ENCODE peak calls at places on chromosomes 12 and 14, in ten cellular contexts. K is mucosa of descending colon, U is HCT116, L is AG20443, J is GM12891, F is fibroblast of lung, S is glutamatergic neuron, H is fibroblast of the aortic adventitia, A is WTC11, P is T follicular helper cell. V is an unnamed sample.

GRCh38 chr14:70077005-70077404 is 111.7 kb downstream of the SLC8A3 start:
- DNase-seq in K (no peak), U (no peak), L (no peak), J (no peak), F (no peak), S (no peak), H (no peak), A (no peak), P (no peak), V (no peak)

GRCh38 chr14:96037891-96038557 is 1.1 kb upstream of the C14orf132 start:
- DNase-seq in K (no peak), U (peak), L (peak), J (no peak), F (peak), S (peak), H (peak), A (no peak), P (no peak), V (peak)

GRCh38 chr12:111024205-111024794 is 103.9 kb upstream of the MYL2 start:
- DNase-seq in K (peak), U (peak), L (peak), J (peak), F (peak), S (peak), H (peak), A (peak), P (peak), V (peak)

GRCh38 chr12:131177599-131177998 is 223.9 kb downstream of the ADGRD1 start:
- DNase-seq in K (no peak), U (no peak), L (no peak), J (no peak), F (no peak), S (no peak), H (no peak), A (no peak), P (no peak), V (no peak)

GRCh38 chr12:42462486-42462885 is 127.1 kb downstream of the PRICKLE1 start:
- DNase-seq in K (no peak), U (no peak), L (no peak), J (no peak), F (no peak), S (no peak), H (no peak), A (no peak), P (no peak), V (no peak)

GRCh38 chr12:19894049-19894448 is 454.8 kb downstream of the AEBP2 start:
- DNase-seq in K (no peak), U (no peak), L (no peak), J (no peak), F (peak), S (no peak), H (peak), A (no peak), P (no peak), V (peak)

GRCh38 chr12:82411561-82412230 is 53.4 kb downstream of the METTL25 start:
- DNase-seq in K (no peak), U (no peak), L (no peak), J (no peak), F (peak), S (no peak), H (no peak), A (no peak), P (no peak), V (peak)

GRCh38 chr14:42911642-42912041 is 1305.0 kb downstream of the LRFN5 start:
- DNase-seq in K (no peak), U (no peak), L (no peak), J (no peak), F (no peak), S (no peak), H (peak), A (no peak), P (no peak), V (no peak)

GRCh38 chr12:23954332-23954731 is 4.9 kb upstream of the SOX5 start:
- DNase-seq in K (no peak), U (no peak), L (no peak), J (no peak), F (peak), S (no peak), H (peak), A (no peak), P (no peak), V (peak)

GRCh38 chr14:95522116-95522515 is 5.7 kb upstream of the SYNE3 start:
- DNase-seq in K (no peak), U (no peak), L (no peak), J (no peak), F (no peak), S (no peak), H (no peak), A (no peak), P (no peak), V (no peak)

GRCh38 chr12:47281667-47282171 is 202.0 kb upstream of the AMIGO2 start:
- DNase-seq in K (no peak), U (no peak), L (no peak), J (no peak), F (peak), S (no peak), H (peak), A (no peak), P (no peak), V (peak)

GRCh38 chr14:94320243-94320642 is 2.9 kb downstream of the SERPINA6 start:
- DNase-seq in K (peak), U (no peak), L (no peak), J (no peak), F (no peak), S (no peak), H (no peak), A (no peak), P (no peak), V (peak)

GRCh38 chr14:34350903-34351302 is 111.1 kb downstream of the SPTSSA start:
- DNase-seq in K (no peak), U (no peak), L (no peak), J (no peak), F (no peak), S (no peak), H (no peak), A (no peak), P (no peak), V (no peak)

GRCh38 chr12:70919597-70920035 is 922 bp downstream of the PTPRR start:
- DNase-seq in K (no peak), U (no peak), L (peak), J (no peak), F (peak), S (no peak), H (peak), A (peak), P (no peak), V (peak)

GRCh38 chr14:93759781-93760307 is 28.4 kb downstream of the PRIMA1 start:
- DNase-seq in K (peak), U (no peak), L (no peak), J (no peak), F (no peak), S (peak), H (no peak), A (no peak), P (no peak), V (no peak)

GRCh38 chr14:32197919-32198318 is 3.9 kb upstream of the RNU6-7 start:
- DNase-seq in K (no peak), U (no peak), L (no peak), J (no peak), F (no peak), S (no peak), H (no peak), A (no peak), P (no peak), V (peak)

GRCh38 chr14:50906326-50906725 is 34.5 kb downstream of the ABHD12B start:
- DNase-seq in K (no peak), U (no peak), L (no peak), J (no peak), F (no peak), S (no peak), H (no peak), A (no peak), P (no peak), V (no peak)

GRCh38 chr12:42921741-42922511 is 332.4 kb upstream of the PRICKLE1 start:
- DNase-seq in K (no peak), U (no peak), L (peak), J (no peak), F (peak), S (no peak), H (no peak), A (no peak), P (no peak), V (peak)

GRCh38 chr14:67420102-67420739 is 8.3 kb upstream of the PLEK2 start:
- DNase-seq in K (peak), U (no peak), L (no peak), J (peak), F (no peak), S (no peak), H (no peak), A (peak), P (no peak), V (no peak)

GRCh38 chr14:92058006-92058917 is 18.4 kb upstream of the TRIP11 start:
- DNase-seq in K (no peak), U (no peak), L (no peak), J (no peak), F (no peak), S (no peak), H (no peak), A (no peak), P (no peak), V (no peak)

GRCh38 chr12:1424674-1425395 is 169.5 kb downstream of the FBXL14 start:
- DNase-seq in K (no peak), U (no peak), L (no peak), J (no peak), F (no peak), S (no peak), H (no peak), A (no peak), P (no peak), V (no peak)

GRCh38 chr12:122918827-122919226 is 22.9 kb upstream of the VPS37B start:
- DNase-seq in K (no peak), U (no peak), L (no peak), J (no peak), F (peak), S (no peak), H (no peak), A (no peak), P (no peak), V (peak)

GRCh38 chr12:3204716-3205617 is 127.8 kb downstream of the TSPAN9 start:
- DNase-seq in K (no peak), U (no peak), L (no peak), J (no peak), F (no peak), S (no peak), H (no peak), A (no peak), P (no peak), V (no peak)

GRCh38 chr12:2136901-2137300 is 84.1 kb downstream of the CACNA1C start:
- DNase-seq in K (no peak), U (no peak), L (no peak), J (no peak), F (no peak), S (no peak), H (no peak), A (no peak), P (no peak), V (no peak)

GRCh38 chr12:18895540-18895939 is 157.6 kb downstream of the CAPZA3 start:
- DNase-seq in K (no peak), U (no peak), L (no peak), J (no peak), F (no peak), S (no peak), H (no peak), A (no peak), P (no peak), V (no peak)

GRCh38 chr12:124720019-124720686 is 143.5 kb downstream of the SCARB1 start:
- DNase-seq in K (no peak), U (no peak), L (peak), J (no peak), F (peak), S (no peak), H (peak), A (no peak), P (no peak), V (peak)

GRCh38 chr14:51424569-51425251 is 184.7 kb downstream of the TMX1 start:
- DNase-seq in K (no peak), U (no peak), L (peak), J (no peak), F (peak), S (no peak), H (peak), A (no peak), P (no peak), V (no peak)

GRCh38 chr12:10171954-10172353 is at the start of gene OLR1:
- DNase-seq in K (no peak), U (no peak), L (no peak), J (no peak), F (peak), S (no peak), H (no peak), A (no peak), P (no peak), V (peak)

GRCh38 chr12:63410197-63410596 is 258.1 kb downstream of the DPY19L2 start:
- DNase-seq in K (no peak), U (no peak), L (no peak), J (no peak), F (no peak), S (no peak), H (no peak), A (no peak), P (no peak), V (no peak)

GRCh38 chr14:100314724-100315123 is 8.4 kb upstream of the SLC25A47 start:
- DNase-seq in K (peak), U (no peak), L (no peak), J (no peak), F (no peak), S (no peak), H (no peak), A (no peak), P (no peak), V (peak)

GRCh38 chr12:69534389-69534822 is 50.9 kb upstream of the CCT2 start:
- DNase-seq in K (no peak), U (peak), L (peak), J (no peak), F (peak), S (no peak), H (peak), A (peak), P (no peak), V (peak)

GRCh38 chr12:127287256-127287655 is 979.7 kb upstream of the TMEM132C start:
- DNase-seq in K (no peak), U (no peak), L (no peak), J (no peak), F (no peak), S (no peak), H (no peak), A (no peak), P (no peak), V (no peak)

GRCh38 chr14:76486251-76486743 is 110.4 kb downstream of the ESRRB start:
- DNase-seq in K (no peak), U (no peak), L (no peak), J (no peak), F (no peak), S (no peak), H (no peak), A (no peak), P (no peak), V (no peak)